ENCODE peak calls at places on chromosome 14, in eight cellular contexts. One of them, this sample, is unnamed.

GRCh38 chr14:54738009-54738408 is 164.6 kb downstream of the GCH1 start:
- DNase-seq in stomach: no peak
- DNase-seq in PC-3: peak; percentile 98
- DNase-seq in pancreas: no peak
- DNase-seq in cardiac muscle cell: no peak
- DNase-seq in aorta: peak; percentile 60
- DNase-seq in neuronal stem cell: no peak
- DNase-seq in OCI-LY7: no peak
- DNase-seq in this sample: no peak

GRCh38 chr14:89365071-89365801 is 51.8 kb downstream of the FOXN3 start:
- DNase-seq in stomach: peak; percentile 31
- DNase-seq in PC-3: no peak
- DNase-seq in pancreas: no peak
- DNase-seq in cardiac muscle cell: peak; percentile 40
- DNase-seq in aorta: no peak
- DNase-seq in neuronal stem cell: no peak
- DNase-seq in OCI-LY7: peak; percentile 82
- DNase-seq in this sample: no peak

GRCh38 chr14:50961606-50962259 is 17.4 kb upstream of the PYGL start:
- DNase-seq in stomach: no peak
- DNase-seq in PC-3: peak; percentile 98
- DNase-seq in pancreas: no peak
- DNase-seq in cardiac muscle cell: peak; percentile 86
- DNase-seq in aorta: no peak
- DNase-seq in neuronal stem cell: no peak
- DNase-seq in OCI-LY7: no peak
- DNase-seq in this sample: peak; percentile 74

GRCh38 chr14:68643673-68644072 is 149.2 kb downstream of the ZFP36L1 start:
- DNase-seq in stomach: no peak
- DNase-seq in PC-3: no peak
- DNase-seq in pancreas: peak; percentile 0
- DNase-seq in cardiac muscle cell: no peak
- DNase-seq in aorta: no peak
- DNase-seq in neuronal stem cell: no peak
- DNase-seq in OCI-LY7: no peak
- DNase-seq in this sample: no peak

GRCh38 chr14:34065222-34065621 is 114.3 kb upstream of the EGLN3 start:
- DNase-seq in stomach: no peak
- DNase-seq in PC-3: no peak
- DNase-seq in pancreas: no peak
- DNase-seq in cardiac muscle cell: no peak
- DNase-seq in aorta: no peak
- DNase-seq in neuronal stem cell: no peak
- DNase-seq in OCI-LY7: no peak
- DNase-seq in this sample: no peak

GRCh38 chr14:91038439-91038838 is 22.0 kb downstream of the RPS6KA5 start:
- DNase-seq in stomach: no peak
- DNase-seq in PC-3: no peak
- DNase-seq in pancreas: no peak
- DNase-seq in cardiac muscle cell: peak; percentile 70
- DNase-seq in aorta: no peak
- DNase-seq in neuronal stem cell: no peak
- DNase-seq in OCI-LY7: no peak
- DNase-seq in this sample: peak; percentile 87

GRCh38 chr14:98137626-98138025 is 1134.4 kb downstream of the BCL11B start:
- DNase-seq in stomach: no peak
- DNase-seq in PC-3: no peak
- DNase-seq in pancreas: no peak
- DNase-seq in cardiac muscle cell: no peak
- DNase-seq in aorta: no peak
- DNase-seq in neuronal stem cell: no peak
- DNase-seq in OCI-LY7: no peak
- DNase-seq in this sample: peak; percentile 22

GRCh38 chr14:92513966-92514843 is 624 bp downstream of the RIN3 start:
- DNase-seq in stomach: no peak
- DNase-seq in PC-3: no peak
- DNase-seq in pancreas: no peak
- DNase-seq in cardiac muscle cell: peak; percentile 43
- DNase-seq in aorta: peak; percentile 64
- DNase-seq in neuronal stem cell: no peak
- DNase-seq in OCI-LY7: no peak
- DNase-seq in this sample: no peak

GRCh38 chr14:100778951-100779690 is 46.8 kb upstream of the MEG3 start:
- DNase-seq in stomach: peak; percentile 21
- DNase-seq in PC-3: no peak
- DNase-seq in pancreas: no peak
- DNase-seq in cardiac muscle cell: no peak
- DNase-seq in aorta: no peak
- DNase-seq in neuronal stem cell: no peak
- DNase-seq in OCI-LY7: no peak
- DNase-seq in this sample: no peak

GRCh38 chr14:20989787-20990600 is at the start of gene METTL17:
- DNase-seq in stomach: peak; percentile 89
- DNase-seq in PC-3: peak; percentile 98
- DNase-seq in pancreas: peak; percentile 88
- DNase-seq in cardiac muscle cell: peak; percentile 99
- DNase-seq in aorta: peak; percentile 94
- DNase-seq in neuronal stem cell: peak; percentile 84
- DNase-seq in OCI-LY7: peak; percentile 97
- DNase-seq in this sample: peak; percentile 97

GRCh38 chr14:68687746-68688145 is 105.1 kb downstream of the ZFP36L1 start:
- DNase-seq in stomach: no peak
- DNase-seq in PC-3: peak; percentile 96
- DNase-seq in pancreas: no peak
- DNase-seq in cardiac muscle cell: peak; percentile 52
- DNase-seq in aorta: no peak
- DNase-seq in neuronal stem cell: no peak
- DNase-seq in OCI-LY7: no peak
- DNase-seq in this sample: peak; percentile 98

GRCh38 chr14:105446971-105447370 is 27.3 kb downstream of the MTA1 start:
- DNase-seq in stomach: no peak
- DNase-seq in PC-3: no peak
- DNase-seq in pancreas: no peak
- DNase-seq in cardiac muscle cell: no peak
- DNase-seq in aorta: no peak
- DNase-seq in neuronal stem cell: no peak
- DNase-seq in OCI-LY7: no peak
- DNase-seq in this sample: no peak

GRCh38 chr14:35578135-35578534 is 44.2 kb downstream of the INSM2 start:
- DNase-seq in stomach: no peak
- DNase-seq in PC-3: no peak
- DNase-seq in pancreas: no peak
- DNase-seq in cardiac muscle cell: no peak
- DNase-seq in aorta: no peak
- DNase-seq in neuronal stem cell: no peak
- DNase-seq in OCI-LY7: no peak
- DNase-seq in this sample: no peak

GRCh38 chr14:104657563-104658324 is 31.7 kb upstream of the INF2 start:
- DNase-seq in stomach: no peak
- DNase-seq in PC-3: no peak
- DNase-seq in pancreas: peak; percentile 90
- DNase-seq in cardiac muscle cell: no peak
- DNase-seq in aorta: no peak
- DNase-seq in neuronal stem cell: no peak
- DNase-seq in OCI-LY7: peak; percentile 98
- DNase-seq in this sample: no peak

GRCh38 chr14:45492876-45493275 is 239.9 kb upstream of the MIS18BP1 start:
- DNase-seq in stomach: no peak
- DNase-seq in PC-3: no peak
- DNase-seq in pancreas: no peak
- DNase-seq in cardiac muscle cell: no peak
- DNase-seq in aorta: no peak
- DNase-seq in neuronal stem cell: no peak
- DNase-seq in OCI-LY7: no peak
- DNase-seq in this sample: no peak

GRCh38 chr14:104660597-104660996 is 28.8 kb upstream of the INF2 start:
- DNase-seq in stomach: no peak
- DNase-seq in PC-3: no peak
- DNase-seq in pancreas: no peak
- DNase-seq in cardiac muscle cell: no peak
- DNase-seq in aorta: no peak
- DNase-seq in neuronal stem cell: no peak
- DNase-seq in OCI-LY7: peak; percentile 87
- DNase-seq in this sample: no peak

GRCh38 chr14:74935340-74935640 is 12.2 kb upstream of the RPS6KL1 start:
- DNase-seq in stomach: no peak
- DNase-seq in PC-3: no peak
- DNase-seq in pancreas: no peak
- DNase-seq in cardiac muscle cell: no peak
- DNase-seq in aorta: no peak
- DNase-seq in neuronal stem cell: no peak
- DNase-seq in OCI-LY7: no peak
- DNase-seq in this sample: no peak

GRCh38 chr14:105026789-105027563 is 6.1 kb upstream of the CDCA4 start:
- DNase-seq in stomach: no peak
- DNase-seq in PC-3: peak; percentile 86
- DNase-seq in pancreas: no peak
- DNase-seq in cardiac muscle cell: no peak
- DNase-seq in aorta: no peak
- DNase-seq in neuronal stem cell: no peak
- DNase-seq in OCI-LY7: peak; percentile 38
- DNase-seq in this sample: no peak

GRCh38 chr14:26173581-26173980 is 424.3 kb downstream of the NOVA1 start:
- DNase-seq in stomach: no peak
- DNase-seq in PC-3: peak; percentile 9
- DNase-seq in pancreas: no peak
- DNase-seq in cardiac muscle cell: no peak
- DNase-seq in aorta: no peak
- DNase-seq in neuronal stem cell: no peak
- DNase-seq in OCI-LY7: no peak
- DNase-seq in this sample: no peak

GRCh38 chr14:57865450-57866198 is at the start of gene SLC35F4:
- DNase-seq in stomach: no peak
- DNase-seq in PC-3: no peak
- DNase-seq in pancreas: peak; percentile 27
- DNase-seq in cardiac muscle cell: peak; percentile 33
- DNase-seq in aorta: peak; percentile 44
- DNase-seq in neuronal stem cell: peak; percentile 82
- DNase-seq in OCI-LY7: no peak
- DNase-seq in this sample: peak; percentile 13

GRCh38 chr14:95486875-95487668 is 29.4 kb downstream of the SYNE3 start:
- DNase-seq in stomach: no peak
- DNase-seq in PC-3: no peak
- DNase-seq in pancreas: no peak
- DNase-seq in cardiac muscle cell: no peak
- DNase-seq in aorta: no peak
- DNase-seq in neuronal stem cell: no peak
- DNase-seq in OCI-LY7: peak; percentile 91
- DNase-seq in this sample: no peak

GRCh38 chr14:33592298-33592697 is 358.6 kb downstream of the EGLN3 start:
- DNase-seq in stomach: no peak
- DNase-seq in PC-3: peak; percentile 31
- DNase-seq in pancreas: no peak
- DNase-seq in cardiac muscle cell: no peak
- DNase-seq in aorta: no peak
- DNase-seq in neuronal stem cell: no peak
- DNase-seq in OCI-LY7: no peak
- DNase-seq in this sample: no peak

GRCh38 chr14:96091941-96092411 is 52.8 kb downstream of the C14orf132 start:
- DNase-seq in stomach: no peak
- DNase-seq in PC-3: no peak
- DNase-seq in pancreas: no peak
- DNase-seq in cardiac muscle cell: peak; percentile 59
- DNase-seq in aorta: no peak
- DNase-seq in neuronal stem cell: no peak
- DNase-seq in OCI-LY7: no peak
- DNase-seq in this sample: no peak

DNA sequence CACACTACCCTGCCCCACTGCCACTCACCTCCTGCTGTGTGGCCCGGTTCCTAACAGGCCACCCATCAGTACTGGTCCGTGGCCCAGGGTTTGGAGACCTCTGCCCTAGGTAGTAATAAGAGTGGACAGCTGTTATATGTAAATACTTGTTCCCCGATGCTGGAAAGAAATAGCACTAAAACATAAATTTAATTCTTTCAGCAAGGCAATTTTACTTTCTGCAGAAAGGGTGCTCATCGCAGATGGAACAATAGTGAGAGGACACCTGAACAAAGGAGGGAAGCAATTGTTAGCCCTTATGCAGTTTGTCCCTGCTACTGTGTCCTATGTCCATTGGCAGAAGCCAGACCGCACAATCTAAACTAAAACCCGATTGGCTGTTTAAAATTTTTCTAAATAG is 5.9 kb upstream of the CYP46A1 start:
- DNase-seq in stomach: no peak
- DNase-seq in PC-3: no peak
- DNase-seq in pancreas: no peak
- DNase-seq in cardiac muscle cell: no peak
- DNase-seq in aorta: no peak
- DNase-seq in neuronal stem cell: no peak
- DNase-seq in OCI-LY7: no peak
- DNase-seq in this sample: no peak
- H3K4me1 ChIP-seq in stomach: peaks cover 8% of the 10 kb centered on the region
- H3K4me1 ChIP-seq in PC-3: no peaks in the 10 kb centered on the region
- H3K4me1 ChIP-seq in pancreas: peaks cover 4% of the 10 kb centered on the region
- H3K4me1 ChIP-seq in cardiac muscle cell: no peaks in the 10 kb centered on the region
- H3K4me1 ChIP-seq in aorta: no peaks in the 10 kb centered on the region
- H3K4me1 ChIP-seq in neuronal stem cell: peaks cover 13% of the 10 kb centered on the region
- H3K4me1 ChIP-seq in OCI-LY7: peaks cover 5% of the 10 kb centered on the region
- H3K4me1 ChIP-seq in this sample: peaks cover 8% of the 10 kb centered on the region

GRCh38 chr14:103121846-103122577 is 1.2 kb upstream of the TNFAIP2 start:
- DNase-seq in stomach: peak; percentile 81
- DNase-seq in PC-3: peak; percentile 65
- DNase-seq in pancreas: peak; percentile 88
- DNase-seq in cardiac muscle cell: peak; percentile 94
- DNase-seq in aorta: peak; percentile 90
- DNase-seq in neuronal stem cell: no peak
- DNase-seq in OCI-LY7: no peak
- DNase-seq in this sample: no peak
- H3K4me1 ChIP-seq in stomach: peaks cover 95% of the 10 kb centered on the region
- H3K4me1 ChIP-seq in PC-3: peaks cover 32% of the 10 kb centered on the region
- H3K4me1 ChIP-seq in pancreas: peaks cover 7% of the 10 kb centered on the region
- H3K4me1 ChIP-seq in cardiac muscle cell: no peaks in the 10 kb centered on the region
- H3K4me1 ChIP-seq in aorta: no peaks in the 10 kb centered on the region
- H3K4me1 ChIP-seq in neuronal stem cell: peaks cover 27% of the 10 kb centered on the region
- H3K4me1 ChIP-seq in OCI-LY7: peaks cover 7% of the 10 kb centered on the region
- H3K4me1 ChIP-seq in this sample: peaks cover 5% of the 10 kb centered on the region

GRCh38 chr14:64495252-64495651 is 8.4 kb downstream of the ZBTB25 start:
- DNase-seq in stomach: no peak
- DNase-seq in PC-3: no peak
- DNase-seq in pancreas: no peak
- DNase-seq in cardiac muscle cell: no peak
- DNase-seq in aorta: no peak
- DNase-seq in neuronal stem cell: no peak
- DNase-seq in OCI-LY7: no peak
- DNase-seq in this sample: no peak
- H3K4me1 ChIP-seq in stomach: peaks cover 20% of the 10 kb centered on the region
- H3K4me1 ChIP-seq in PC-3: no peaks in the 10 kb centered on the region
- H3K4me1 ChIP-seq in pancreas: no peaks in the 10 kb centered on the region
- H3K4me1 ChIP-seq in cardiac muscle cell: no peaks in the 10 kb centered on the region
- H3K4me1 ChIP-seq in aorta: no peaks in the 10 kb centered on the region
- H3K4me1 ChIP-seq in neuronal stem cell: no peaks in the 10 kb centered on the region
- H3K4me1 ChIP-seq in OCI-LY7: peaks cover 15% of the 10 kb centered on the region
- H3K4me1 ChIP-seq in this sample: no peaks in the 10 kb centered on the region

DNA sequence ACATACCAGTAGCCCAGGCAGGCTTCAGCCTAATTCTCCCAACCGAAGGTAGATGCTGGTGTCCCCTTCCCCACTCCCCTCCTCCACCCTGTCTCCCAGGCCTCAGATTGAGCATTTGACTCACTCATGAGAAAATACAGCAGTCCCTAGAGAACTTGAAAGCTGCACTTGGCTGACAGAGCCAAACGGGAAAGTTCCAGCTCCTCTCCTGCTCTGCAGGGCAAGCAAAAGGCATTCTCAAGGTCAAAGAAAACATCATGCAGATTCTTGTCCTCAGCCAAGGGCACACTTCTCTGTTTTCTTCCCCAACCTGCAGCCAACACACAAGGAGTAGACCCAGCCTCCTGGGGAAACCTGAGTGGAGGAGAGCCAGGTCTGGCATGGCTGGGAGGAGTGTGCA is 100.2 kb downstream of the IRF2BPL start:
- DNase-seq in stomach: no peak
- DNase-seq in PC-3: no peak
- DNase-seq in pancreas: no peak
- DNase-seq in cardiac muscle cell: no peak
- DNase-seq in aorta: no peak
- DNase-seq in neuronal stem cell: no peak
- DNase-seq in OCI-LY7: no peak
- DNase-seq in this sample: no peak
- H3K4me1 ChIP-seq in stomach: peaks cover 31% of the 10 kb centered on the region
- H3K4me1 ChIP-seq in PC-3: no peaks in the 10 kb centered on the region
- H3K4me1 ChIP-seq in pancreas: no peaks in the 10 kb centered on the region
- H3K4me1 ChIP-seq in cardiac muscle cell: peaks cover 27% of the 10 kb centered on the region
- H3K4me1 ChIP-seq in aorta: no peaks in the 10 kb centered on the region
- H3K4me1 ChIP-seq in neuronal stem cell: peaks cover 32% of the 10 kb centered on the region
- H3K4me1 ChIP-seq in OCI-LY7: peaks cover 3% of the 10 kb centered on the region
- H3K4me1 ChIP-seq in this sample: peaks cover 16% of the 10 kb centered on the region

This sample was measured in mammary epithelial cell.